ENCODE peak calls at places on chromosomes 13 and 19, in ten cellular contexts. P is stomach, I is A549, L is SK-N-SH, X is esophagus muscularis mucosa, Q is transverse colon, R is ovary, Y is upper lobe of left lung, U is HepG2, J is GM12878. T is an unnamed sample.

GRCh38 chr19:2756477-2756876 is 16.7 kb upstream of the SLC39A3 start:
- DNase-seq in R (no peak), J (no peak), P (no peak), L (no peak), Y (peak; percentile 54), I (no peak), X (no peak), Q (no peak), U (no peak), T (no peak)

GRCh38 chr19:604355-604754 is 14.7 kb downstream of the HCN2 start:
- DNase-seq in Q (no peak), J (no peak), I (peak; percentile 62), P (no peak), Y (peak; percentile 74), R (no peak), L (peak; percentile 89), U (no peak), X (no peak), T (no peak)

GRCh38 chr13:48078251-48078656 is 16.6 kb downstream of the MED4 start:
- DNase-seq in I (peak; percentile 21), J (peak; percentile 68), Y (no peak), U (peak; percentile 42), Q (peak; percentile 13), L (no peak), P (no peak), R (no peak), X (no peak), T (no peak)

GRCh38 chr19:39032164-39032918 is at the start of gene FBXO27:
- DNase-seq in I (peak; percentile 37), Q (peak; percentile 10), Y (peak; percentile 85), R (no peak), J (no peak), L (peak; percentile 84), U (no peak), X (no peak), P (no peak), T (no peak)

GRCh38 chr19:49064029-49064629 is 489 bp downstream of the NTF4 start:
- DNase-seq in I (no peak), R (no peak), X (no peak), P (no peak), L (peak; percentile 24), J (no peak), U (no peak), Q (no peak), Y (no peak), T (no peak)

GRCh38 chr13:113532156-113532806 is 41.8 kb upstream of the DCUN1D2 start:
- DNase-seq in R (peak; percentile 34), Y (no peak), Q (no peak), L (no peak), I (no peak), X (no peak), J (no peak), P (no peak), U (no peak), T (no peak)

GRCh38 chr13:39263033-39263432 is 224.8 kb downstream of the NHLRC3 start:
- DNase-seq in Y (no peak), R (no peak), L (peak; percentile 52), U (peak; percentile 23), Q (peak; percentile 9), P (peak; percentile 27), I (peak; percentile 17), J (peak; percentile 9), X (no peak), T (peak; percentile 43)

GRCh38 chr19:30448386-30449130 is 76.4 kb downstream of the ZNF536 start:
- DNase-seq in Q (no peak), X (no peak), Y (no peak), P (no peak), J (no peak), L (no peak), I (no peak), R (no peak), U (no peak), T (no peak)

GRCh38 chr19:48867119-48867921 is 1.1 kb downstream of the PLEKHA4 start:
- DNase-seq in R (no peak), I (no peak), L (no peak), U (no peak), J (no peak), X (no peak), Q (no peak), Y (no peak), P (no peak), T (no peak)

GRCh38 chr19:9566729-9567128 is 17.6 kb downstream of the ZNF121 start:
- DNase-seq in U (no peak), Y (no peak), X (no peak), L (no peak), Q (no peak), I (peak; percentile 17), J (no peak), R (no peak), P (no peak), T (no peak)

GRCh38 chr13:106376411-106377112 is 158.9 kb downstream of the EFNB2 start:
- DNase-seq in I (peak; percentile 48), R (no peak), U (no peak), Y (no peak), Q (no peak), P (peak; percentile 61), L (no peak), X (no peak), J (no peak), T (no peak)

GRCh38 chr19:44689290-44690130 is 9.4 kb upstream of the CEACAM16 start:
- DNase-seq in X (no peak), L (peak; percentile 78), U (peak; percentile 63), J (no peak), P (peak; percentile 76), Q (peak; percentile 85), I (peak; percentile 95), Y (peak; percentile 61), R (peak; percentile 85), T (peak; percentile 60)

GRCh38 chr13:50161052-50161451 is 145.8 kb downstream of the KCNRG start:
- DNase-seq in X (no peak), I (no peak), P (no peak), Y (no peak), Q (no peak), J (no peak), U (peak; percentile 26), L (no peak), R (no peak), T (no peak)

GRCh38 chr19:53881482-53882390 is at the start of gene PRKCG:
- DNase-seq in L (peak; percentile 76), P (peak; percentile 60), U (peak; percentile 44), Q (peak; percentile 71), J (no peak), X (no peak), Y (peak; percentile 91), R (peak; percentile 53), I (peak; percentile 75), T (no peak)

GRCh38 chr13:77729502-77730221 is 32.2 kb downstream of the SLAIN1 start:
- DNase-seq in U (no peak), I (no peak), Y (no peak), J (peak; percentile 64), Q (no peak), X (no peak), P (no peak), R (no peak), L (no peak), T (no peak)

GRCh38 chr19:28964500-28964899 is 248.5 kb downstream of the UQCRFS1 start:
- DNase-seq in P (no peak), R (no peak), Q (no peak), X (no peak), J (no peak), I (no peak), U (no peak), L (no peak), Y (no peak), T (no peak)
- TF ChIP-seq EP300 in P (no peak), R (no peak), Q (no peak), X (no peak), J (no peak), I (no peak), U (no peak), L (no peak), Y (no peak), T (no peak)

GRCh38 chr19:27776020-27776419 is 1436.9 kb downstream of the UQCRFS1 start:
- DNase-seq in R (no peak), J (no peak), Q (no peak), L (no peak), U (no peak), I (peak; percentile 84), P (no peak), X (no peak), Y (no peak), T (no peak)
- TF ChIP-seq CTCF in R (no peak), J (peak; percentile 13), Q (no peak), L (peak; percentile 38), U (no peak), I (no peak), P (no peak), X (peak; percentile 13), Y (no peak), T (no peak)

DNA sequence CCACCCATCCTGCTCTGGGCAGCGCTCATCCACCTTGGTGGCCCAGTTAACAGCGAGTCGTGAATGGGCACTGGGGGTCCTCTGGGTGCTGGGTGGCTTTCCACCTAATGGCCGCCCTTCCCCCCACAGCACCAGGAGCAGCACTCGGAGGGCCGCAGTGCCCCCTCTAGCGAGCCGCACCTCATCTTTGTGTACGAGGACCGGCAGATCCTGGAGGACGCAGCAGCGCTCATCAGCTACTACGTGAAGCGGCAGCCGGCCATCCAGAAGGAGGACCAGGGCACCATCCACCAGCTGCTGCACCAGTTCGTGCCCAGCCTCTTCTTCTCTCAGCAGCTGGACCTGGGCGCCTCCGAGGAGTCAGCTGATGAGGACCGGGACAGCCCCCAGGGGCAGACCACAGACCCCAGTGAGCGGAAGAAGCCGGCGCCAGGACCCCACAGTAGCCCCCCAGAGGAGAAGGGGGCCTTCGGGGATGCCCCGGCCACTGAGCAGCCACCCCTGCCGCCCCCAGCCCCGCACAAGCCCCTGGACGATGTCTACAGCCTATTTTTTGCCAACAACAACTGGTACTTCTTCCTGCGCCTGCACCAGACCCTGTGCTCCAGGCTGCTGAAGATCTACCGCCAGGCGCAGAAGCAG is 19.3 kb upstream of the F2RL3 start:
- DNase-seq in L (no peak), R (no peak), Y (no peak), Q (no peak), X (no peak), P (no peak), J (no peak), I (no peak), U (no peak), T (no peak)
- H3K27ac ChIP-seq in L (no peak overlapping the region), R (no peak overlapping the region), Y (peak overlapping the region; percentile 86), Q (no peak overlapping the region), X (no peak overlapping the region), P (no peak overlapping the region), J (no peak overlapping the region), I (no peak overlapping the region), U (no peak overlapping the region), T (no peak overlapping the region)

GRCh38 chr13:100044936-100045335 is 44.0 kb upstream of the PCCA start:
- DNase-seq in I (no peak), U (peak; percentile 20), Y (no peak), X (peak; percentile 47), L (no peak), Q (no peak), R (no peak), J (no peak), P (no peak), T (no peak)
- TF ChIP-seq EP300 in I (no peak), U (no peak), Y (no peak), X (no peak), L (no peak), Q (no peak), R (no peak), J (no peak), P (no peak), T (no peak)

T was measured in tibial nerve.